ENCODE peak calls at places on chromosomes 12 and 14, in five cellular contexts. R is GM10248, J is head of caudate nucleus, W is non-pigmented ciliary epithelial cell, Y is Karpas-422. O is an unnamed sample.

GRCh38 chr12:49868952-49869815 is 26.3 kb upstream of the BCDIN3D start:
- DNase-seq in R (no peak), J (peak), W (peak), Y (peak), O (peak)

GRCh38 chr12:29346764-29347421 is 34.1 kb downstream of the ERGIC2 start:
- DNase-seq in R (no peak), J (no peak), W (no peak), Y (no peak), O (no peak)

GRCh38 chr12:64019654-64020053 is 175.2 kb downstream of the SRGAP1 start:
- DNase-seq in R (no peak), J (no peak), W (no peak), Y (no peak), O (no peak)

GRCh38 chr12:74599932-74600331 is 62.3 kb downstream of the ATXN7L3B start:
- DNase-seq in R (no peak), J (no peak), W (no peak), Y (no peak), O (no peak)

GRCh38 chr14:91255026-91255695 is 10.7 kb upstream of the GPR68 start:
- DNase-seq in R (no peak), J (no peak), W (no peak), Y (no peak), O (no peak)

GRCh38 chr14:23302290-23303225 is at the start of gene PPP1R3E:
- DNase-seq in R (peak), J (peak), W (no peak), Y (peak), O (peak)

GRCh38 chr14:20343855-20344205 is 395 bp downstream of the PARP2 start:
- DNase-seq in R (no peak), J (no peak), W (no peak), Y (peak), O (no peak)

GRCh38 chr12:104182144-104182543 is 33.4 kb upstream of the TXNRD1 start:
- DNase-seq in R (no peak), J (no peak), W (peak), Y (no peak), O (peak)

GRCh38 chr14:55450539-55450938 is 10.1 kb upstream of the TBPL2 start:
- DNase-seq in R (no peak), J (no peak), W (no peak), Y (no peak), O (no peak)

GRCh38 chr14:51862839-51863235 is 2.4 kb downstream of the GNG2 start:
- DNase-seq in R (no peak), J (no peak), W (no peak), Y (peak), O (no peak)

GRCh38 chr12:42143401-42144173 is 1.1 kb downstream of the GXYLT1 start:
- DNase-seq in R (peak), J (no peak), W (no peak), Y (peak), O (peak)

GRCh38 chr12:21221778-21222177 is 90.8 kb downstream of the SLCO1B1 start:
- DNase-seq in R (no peak), J (no peak), W (no peak), Y (no peak), O (no peak)

GRCh38 chr14:89826581-89826980 is 127.9 kb downstream of the EFCAB11 start:
- DNase-seq in R (no peak), J (no peak), W (no peak), Y (no peak), O (peak)

GRCh38 chr14:49598479-49599301 is at the start of gene LRR1:
- DNase-seq in R (peak), J (peak), W (no peak), Y (peak), O (peak)

GRCh38 chr12:124450376-124450750 is 117.0 kb downstream of the NCOR2 start:
- DNase-seq in R (no peak), J (no peak), W (no peak), Y (no peak), O (no peak)

GRCh38 chr12:124995200-124995961 is 1.9 kb downstream of the BRI3BP start:
- DNase-seq in R (peak), J (no peak), W (no peak), Y (peak), O (no peak)

GRCh38 chr12:96489392-96490056 is at the start of gene CFAP54:
- DNase-seq in R (peak), J (peak), W (no peak), Y (peak), O (peak)

GRCh38 chr14:91509083-91509877 is 830 bp downstream of the PPP4R3A start:
- DNase-seq in R (peak), J (peak), W (no peak), Y (peak), O (peak)

GRCh38 chr14:74913986-74914573 is 9.0 kb downstream of the RPS6KL1 start:
- DNase-seq in R (peak), J (peak), W (peak), Y (peak), O (peak)

GRCh38 chr12:5746917-5747316 is 198.1 kb downstream of the ANO2 start:
- DNase-seq in R (no peak), J (no peak), W (no peak), Y (no peak), O (no peak)

GRCh38 chr12:21476949-21477348 is 24.5 kb downstream of the RECQL start:
- DNase-seq in R (no peak), J (no peak), W (peak), Y (no peak), O (peak)

GRCh38 chr14:47539065-47539464 is 136.3 kb downstream of the MDGA2 start:
- DNase-seq in R (no peak), J (peak), W (no peak), Y (peak), O (no peak)

GRCh38 chr14:40115583-40115982 is 683.4 kb upstream of the FBXO33 start:
- DNase-seq in R (no peak), J (no peak), W (no peak), Y (no peak), O (no peak)

GRCh38 chr14:59354666-59355065 is 110.5 kb downstream of the GPR135 start:
- DNase-seq in R (no peak), J (no peak), W (no peak), Y (no peak), O (peak)

GRCh38 chr12:79998554-79998953 is 63.7 kb upstream of the PPP1R12A start:
- DNase-seq in R (no peak), J (no peak), W (no peak), Y (no peak), O (no peak)

GRCh38 chr14:49768301-49769121 is 558 bp downstream of the KLHDC2 start:
- DNase-seq in R (peak), J (peak), W (no peak), Y (peak), O (peak)

O was measured in EH.